ENCODE peak calls at places on chromosomes 4 and X, in six cellular contexts. R is tibial artery; O is body of pancreas; L is left lung; F is CD8-positive, alpha-beta memory T cell; U is A549. G is an unnamed sample.

GRCh38 chr4:17111959-17112659 is 213.7 kb upstream of the LDB2 start:
- DNase-seq in O (no peak), L (no peak), F (no peak), U (no peak), R (no peak), G (peak; percentile 63)

GRCh38 chr4:17667653-17668201 is 53.3 kb downstream of the MED28 start:
- DNase-seq in L (no peak), R (no peak), F (no peak), U (no peak), O (no peak), G (no peak)

GRCh38 chrX:35076061-35076460 is 133.5 kb downstream of the FAM47B start:
- DNase-seq in R (no peak), U (peak; percentile 9), F (no peak), O (no peak), L (no peak), G (no peak)

GRCh38 chrX:21741378-21741777 is 16.5 kb downstream of the SMPX start:
- DNase-seq in O (no peak), U (no peak), R (no peak), L (no peak), F (no peak), G (no peak)

GRCh38 chr4:1172971-1173757 is 781 bp upstream of the SPON2 start:
- DNase-seq in O (peak; percentile 38), U (peak; percentile 61), R (peak; percentile 44), F (no peak), L (no peak), G (no peak)

GRCh38 chrX:39507617-39508299 is 590.0 kb downstream of the BCOR start:
- DNase-seq in F (no peak), O (no peak), U (no peak), R (no peak), L (no peak), G (no peak)

GRCh38 chrX:53323196-53323595 is 41.8 kb upstream of the IQSEC2 start:
- DNase-seq in F (no peak), O (no peak), L (no peak), U (no peak), R (no peak), G (no peak)

GRCh38 chr4:102554482-102554881 is 53.3 kb downstream of the NFKB1 start:
- DNase-seq in F (no peak), L (no peak), O (peak; percentile 16), U (no peak), R (peak; percentile 59), G (no peak)

DNA sequence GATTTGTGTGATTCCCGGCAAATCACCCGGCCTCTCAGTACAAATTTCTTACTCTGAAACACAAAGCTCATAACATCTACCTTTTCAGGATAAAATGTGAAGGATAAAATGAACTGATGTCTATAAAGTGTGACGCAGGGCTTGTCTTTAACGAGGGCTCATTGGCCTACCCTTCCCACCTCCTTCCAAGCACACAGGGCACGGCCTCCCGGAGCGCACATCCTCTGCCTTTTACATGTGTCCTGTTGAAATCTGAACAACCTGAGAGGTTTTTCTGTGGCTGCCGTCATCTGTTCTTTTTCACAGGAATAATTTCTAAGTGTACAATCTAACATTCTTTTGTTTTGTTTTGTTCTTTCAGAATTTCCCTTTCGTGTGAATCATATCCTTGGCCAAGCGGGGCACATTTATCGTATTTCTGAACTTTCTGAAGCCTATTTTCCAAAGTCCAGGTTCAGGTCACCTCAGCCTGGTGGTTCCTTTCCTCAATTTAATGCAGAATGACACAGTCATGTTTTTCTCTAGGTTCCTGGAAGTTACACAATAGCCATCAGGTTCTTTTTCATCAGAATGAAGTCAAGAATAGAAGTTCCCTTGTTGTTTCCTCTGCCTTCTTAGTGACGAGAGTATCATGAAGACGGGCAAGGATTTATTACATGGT is 53.1 kb upstream of the SPRY1 start:
- DNase-seq in R (no peak), L (no peak), O (no peak), U (no peak), F (no peak), G (peak; percentile 34)
- H3K9me3 ChIP-seq in R (no peaks in the 10 kb centered on the region), L (no peaks in the 10 kb centered on the region), O (no peaks in the 10 kb centered on the region), U (no peaks in the 10 kb centered on the region), F (no peaks in the 10 kb centered on the region), G (no peaks in the 10 kb centered on the region)

DNA sequence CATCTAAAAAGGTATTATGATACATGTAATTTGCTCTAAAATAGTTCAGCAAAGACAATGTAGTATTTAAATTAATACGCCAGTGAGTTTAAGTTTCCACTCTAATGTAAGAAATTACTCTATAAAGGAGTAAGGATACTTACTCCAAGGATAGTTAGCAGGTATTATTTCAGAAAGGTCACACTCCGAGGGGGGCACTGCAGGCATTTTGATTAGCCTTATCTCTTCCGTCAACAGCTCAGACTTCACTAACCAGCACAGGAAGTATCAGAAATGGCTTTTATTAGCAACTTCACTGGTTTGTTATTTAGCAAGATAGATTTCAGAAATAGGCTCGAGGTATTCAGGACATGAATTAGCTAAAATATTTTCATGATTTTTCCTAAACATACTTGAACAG is 127.0 kb downstream of the COX18 start:
- DNase-seq in U (no peak), R (no peak), O (no peak), F (no peak), L (no peak), G (no peak)
- H3K27ac ChIP-seq in U (no peak overlapping the region), R (no peak overlapping the region), O (no peak overlapping the region), F (no peak overlapping the region), L (no peak overlapping the region), G (no peak overlapping the region)

GRCh38 chr4:32607978-32608377 is 1887.8 kb downstream of the PCDH7 start:
- DNase-seq in U (no peak), L (no peak), R (no peak), F (no peak), O (no peak), G (no peak)
- H3K9me3 ChIP-seq in U (no peaks in the 10 kb centered on the region), L (peaks cover 20% of the 10 kb centered on the region), R (no peaks in the 10 kb centered on the region), F (no peaks in the 10 kb centered on the region), O (peaks cover 5% of the 10 kb centered on the region), G (no peaks in the 10 kb centered on the region)

DNA sequence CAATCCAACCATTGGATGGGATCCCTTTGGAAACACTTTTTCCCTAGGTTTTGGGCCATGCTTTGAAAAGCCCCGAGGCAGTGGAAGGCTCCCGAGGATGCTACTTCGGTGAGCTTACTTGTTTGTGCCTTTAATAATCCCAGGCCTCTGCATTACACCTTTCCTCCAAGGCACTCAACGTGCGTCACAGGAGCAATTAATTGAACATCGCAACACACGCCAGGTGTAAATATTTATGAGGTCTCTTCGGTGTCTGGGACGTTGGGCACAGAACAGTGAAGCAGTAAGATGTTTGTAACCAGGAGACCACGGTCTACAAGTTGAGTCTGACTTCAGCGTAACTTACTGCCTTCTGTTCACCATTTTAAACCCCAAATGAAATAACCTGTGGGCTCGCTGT is 97.3 kb downstream of the CLNK start:
- DNase-seq in O (no peak), R (no peak), U (no peak), L (no peak), F (no peak), G (no peak)
- H3K27ac ChIP-seq in O (no peak overlapping the region), R (no peak overlapping the region), U (no peak overlapping the region), L (no peak overlapping the region), F (no peak overlapping the region), G (no peak overlapping the region)

G was measured in cardiac muscle cell.